ENCODE peak calls at places on chromosomes 3 and 15, in nine cellular contexts. One of them, this sample, is unnamed.

GRCh38 chr3:135920275-135920674 is 45.3 kb upstream of the PPP2R3A start:
- DNase-seq in GM10248: no peak
- DNase-seq in HTR-8/SVneo: no peak
- DNase-seq in brain microvascular endothelial cell: no peak
- DNase-seq in MG63: no peak
- DNase-seq in nephron progenitor cell: no peak
- DNase-seq in stimulated activated CD4-positive, alpha-beta T cell treated with anti-CD3 and anti-CD28 coated beads, Interleukin-4, amount 100 ng/mL, for 24 hours: no peak
- DNase-seq in ecto neural progenitor cell: no peak
- DNase-seq in activated T-helper 1 cell treated with anti-CD3 and anti-CD28 coated beads, Interleukin-2, amount 50 U/mL, for 16 hours: no peak
- DNase-seq in this sample: no peak

GRCh38 chr15:58715266-58715917 is 34.1 kb downstream of the ADAM10 start:
- DNase-seq in GM10248: no peak
- DNase-seq in MG63: no peak
- DNase-seq in HTR-8/SVneo: no peak
- DNase-seq in activated T-helper 1 cell treated with anti-CD3 and anti-CD28 coated beads, Interleukin-2, amount 50 U/mL, for 16 hours: no peak
- DNase-seq in brain microvascular endothelial cell: no peak
- DNase-seq in ecto neural progenitor cell: no peak
- DNase-seq in nephron progenitor cell: no peak
- DNase-seq in stimulated activated CD4-positive, alpha-beta T cell treated with anti-CD3 and anti-CD28 coated beads, Interleukin-4, amount 100 ng/mL, for 24 hours: no peak
- DNase-seq in this sample: no peak

GRCh38 chr15:74453925-74454763 is 6.8 kb downstream of the UBL7 start:
- DNase-seq in nephron progenitor cell: no peak
- DNase-seq in brain microvascular endothelial cell: peak
- DNase-seq in HTR-8/SVneo: no peak
- DNase-seq in GM10248: no peak
- DNase-seq in ecto neural progenitor cell: no peak
- DNase-seq in stimulated activated CD4-positive, alpha-beta T cell treated with anti-CD3 and anti-CD28 coated beads, Interleukin-4, amount 100 ng/mL, for 24 hours: no peak
- DNase-seq in activated T-helper 1 cell treated with anti-CD3 and anti-CD28 coated beads, Interleukin-2, amount 50 U/mL, for 16 hours: no peak
- DNase-seq in MG63: no peak
- DNase-seq in this sample: no peak

GRCh38 chr3:67644827-67645226 is 9.6 kb downstream of the SUCLG2 start:
- DNase-seq in activated T-helper 1 cell treated with anti-CD3 and anti-CD28 coated beads, Interleukin-2, amount 50 U/mL, for 16 hours: no peak
- DNase-seq in stimulated activated CD4-positive, alpha-beta T cell treated with anti-CD3 and anti-CD28 coated beads, Interleukin-4, amount 100 ng/mL, for 24 hours: no peak
- DNase-seq in ecto neural progenitor cell: no peak
- DNase-seq in nephron progenitor cell: no peak
- DNase-seq in MG63: no peak
- DNase-seq in brain microvascular endothelial cell: no peak
- DNase-seq in GM10248: no peak
- DNase-seq in HTR-8/SVneo: no peak
- DNase-seq in this sample: no peak

GRCh38 chr3:46672349-46672695 is 21.2 kb downstream of the ALS2CL start:
- DNase-seq in GM10248: no peak
- DNase-seq in brain microvascular endothelial cell: no peak
- DNase-seq in activated T-helper 1 cell treated with anti-CD3 and anti-CD28 coated beads, Interleukin-2, amount 50 U/mL, for 16 hours: no peak
- DNase-seq in HTR-8/SVneo: no peak
- DNase-seq in stimulated activated CD4-positive, alpha-beta T cell treated with anti-CD3 and anti-CD28 coated beads, Interleukin-4, amount 100 ng/mL, for 24 hours: no peak
- DNase-seq in ecto neural progenitor cell: no peak
- DNase-seq in MG63: no peak
- DNase-seq in nephron progenitor cell: peak
- DNase-seq in this sample: no peak

GRCh38 chr3:86708908-86709307 is 282.0 kb downstream of the VGLL3 start:
- DNase-seq in GM10248: no peak
- DNase-seq in nephron progenitor cell: no peak
- DNase-seq in stimulated activated CD4-positive, alpha-beta T cell treated with anti-CD3 and anti-CD28 coated beads, Interleukin-4, amount 100 ng/mL, for 24 hours: no peak
- DNase-seq in brain microvascular endothelial cell: no peak
- DNase-seq in MG63: no peak
- DNase-seq in ecto neural progenitor cell: no peak
- DNase-seq in activated T-helper 1 cell treated with anti-CD3 and anti-CD28 coated beads, Interleukin-2, amount 50 U/mL, for 16 hours: no peak
- DNase-seq in HTR-8/SVneo: no peak
- DNase-seq in this sample: no peak

GRCh38 chr3:151155409-151156128 is 47.4 kb downstream of the GPR171 start:
- DNase-seq in nephron progenitor cell: no peak
- DNase-seq in activated T-helper 1 cell treated with anti-CD3 and anti-CD28 coated beads, Interleukin-2, amount 50 U/mL, for 16 hours: no peak
- DNase-seq in HTR-8/SVneo: no peak
- DNase-seq in GM10248: no peak
- DNase-seq in brain microvascular endothelial cell: no peak
- DNase-seq in ecto neural progenitor cell: peak
- DNase-seq in stimulated activated CD4-positive, alpha-beta T cell treated with anti-CD3 and anti-CD28 coated beads, Interleukin-4, amount 100 ng/mL, for 24 hours: no peak
- DNase-seq in MG63: no peak
- DNase-seq in this sample: no peak

GRCh38 chr3:131033480-131034080 is 6.9 kb downstream of the NEK11 start:
- DNase-seq in brain microvascular endothelial cell: peak
- DNase-seq in GM10248: peak
- DNase-seq in MG63: no peak
- DNase-seq in HTR-8/SVneo: no peak
- DNase-seq in stimulated activated CD4-positive, alpha-beta T cell treated with anti-CD3 and anti-CD28 coated beads, Interleukin-4, amount 100 ng/mL, for 24 hours: peak
- DNase-seq in nephron progenitor cell: peak
- DNase-seq in ecto neural progenitor cell: no peak
- DNase-seq in activated T-helper 1 cell treated with anti-CD3 and anti-CD28 coated beads, Interleukin-2, amount 50 U/mL, for 16 hours: no peak
- DNase-seq in this sample: peak

GRCh38 chr3:177141899-177142651 is 55.2 kb downstream of the TBL1XR1 start:
- DNase-seq in MG63: no peak
- DNase-seq in brain microvascular endothelial cell: no peak
- DNase-seq in stimulated activated CD4-positive, alpha-beta T cell treated with anti-CD3 and anti-CD28 coated beads, Interleukin-4, amount 100 ng/mL, for 24 hours: no peak
- DNase-seq in nephron progenitor cell: no peak
- DNase-seq in HTR-8/SVneo: no peak
- DNase-seq in GM10248: no peak
- DNase-seq in activated T-helper 1 cell treated with anti-CD3 and anti-CD28 coated beads, Interleukin-2, amount 50 U/mL, for 16 hours: no peak
- DNase-seq in ecto neural progenitor cell: no peak
- DNase-seq in this sample: no peak

GRCh38 chr15:73936181-73936580 is 9.9 kb downstream of the LOXL1 start:
- DNase-seq in brain microvascular endothelial cell: no peak
- DNase-seq in MG63: no peak
- DNase-seq in HTR-8/SVneo: no peak
- DNase-seq in ecto neural progenitor cell: no peak
- DNase-seq in nephron progenitor cell: no peak
- DNase-seq in activated T-helper 1 cell treated with anti-CD3 and anti-CD28 coated beads, Interleukin-2, amount 50 U/mL, for 16 hours: no peak
- DNase-seq in stimulated activated CD4-positive, alpha-beta T cell treated with anti-CD3 and anti-CD28 coated beads, Interleukin-4, amount 100 ng/mL, for 24 hours: no peak
- DNase-seq in GM10248: no peak
- DNase-seq in this sample: no peak